ENCODE peak calls at places on chromosomes 11 and 22, in eight cellular contexts. Z, Y, B, P, E, I, H and M are unnamed samples. For H3K9me3 and H4K20me1, the result is how much of the 10 kb centered on the place peaks cover.

GRCh38 chr11:57597971-57598830 is 716 bp downstream of the SERPING1 start:
- DNase-seq in Z (no peak), Y (no peak), B (peak), P (peak), E (peak), I (no peak), H (peak), M (peak)

GRCh38 chr22:46397514-46397913 is 62.0 kb downstream of the TRMU start:
- DNase-seq in Z (no peak), Y (no peak), B (no peak), P (no peak), E (no peak), I (no peak), H (no peak), M (no peak)

GRCh38 chr11:86688398-86689179 is 16.2 kb upstream of the ME3 start:
- DNase-seq in Z (no peak), Y (no peak), B (peak), P (no peak), E (peak), I (no peak), H (peak), M (no peak)

GRCh38 chr11:11444027-11444799 is 91.2 kb upstream of the CSNK2A3 start:
- DNase-seq in Z (no peak), Y (no peak), B (peak), P (no peak), E (peak), I (no peak), H (peak), M (no peak)

GRCh38 chr22:46758867-46759290 is 3.6 kb upstream of the TBC1D22A start:
- DNase-seq in Z (peak), Y (peak), B (peak), P (peak), E (peak), I (peak), H (peak), M (peak)

GRCh38 chr22:36104435-36104834 is 56.1 kb downstream of the APOL3 start:
- DNase-seq in Z (no peak), Y (no peak), B (no peak), P (peak), E (no peak), I (no peak), H (no peak), M (no peak)

GRCh38 chr11:47099213-47099917 is 77.3 kb downstream of the ARFGAP2 start:
- DNase-seq in Z (no peak), Y (no peak), B (peak), P (no peak), E (no peak), I (peak), H (peak), M (no peak)

GRCh38 chr11:128622137-128622523 is 34.8 kb upstream of the ETS1 start:
- DNase-seq in Z (no peak), Y (no peak), B (no peak), P (no peak), E (no peak), I (no peak), H (no peak), M (no peak)

GRCh38 chr22:37237371-37238268 is 6.4 kb downstream of the RAC2 start:
- DNase-seq in Z (no peak), Y (no peak), B (peak), P (no peak), E (peak), I (no peak), H (peak), M (no peak)

GRCh38 chr22:35870517-35871275 is 153.0 kb downstream of the APOL5 start:
- DNase-seq in Z (no peak), Y (no peak), B (no peak), P (no peak), E (no peak), I (no peak), H (no peak), M (no peak)

GRCh38 chr11:77723024-77723423 is 85.4 kb upstream of the CLNS1A start:
- DNase-seq in Z (no peak), Y (no peak), B (no peak), P (no peak), E (no peak), I (no peak), H (peak), M (no peak)

GRCh38 chr11:65043881-65044501 is 3.0 kb downstream of the SAC3D1 start:
- DNase-seq in Z (no peak), Y (peak), B (peak), P (peak), E (peak), I (no peak), H (peak), M (no peak)

GRCh38 chr11:64220271-64220670 is 5.7 kb downstream of the TRPT1 start:
- DNase-seq in Z (no peak), Y (no peak), B (no peak), P (no peak), E (no peak), I (no peak), H (no peak), M (no peak)

GRCh38 chr22:46373838-46374662 is 38.5 kb downstream of the TRMU start:
- DNase-seq in Z (no peak), Y (no peak), B (no peak), P (no peak), E (no peak), I (peak), H (peak), M (no peak)

GRCh38 chr11:128872094-128872493 is 5.0 kb upstream of the KCNJ1 start:
- DNase-seq in Z (no peak), Y (no peak), B (no peak), P (no peak), E (no peak), I (no peak), H (no peak), M (no peak)

GRCh38 chr11:69443968-69444364 is 37.5 kb upstream of the LINC01488 start:
- DNase-seq in Z (no peak), Y (no peak), B (peak), P (no peak), E (peak), I (peak), H (peak), M (no peak)

GRCh38 chr11:73875380-73875779 is 1.3 kb downstream of the COA4 start:
- DNase-seq in Z (no peak), Y (no peak), B (no peak), P (no peak), E (no peak), I (no peak), H (no peak), M (no peak)

GRCh38 chr22:43862074-43862881 is at the start of gene SULT4A1:
- DNase-seq in Z (no peak), Y (no peak), B (peak), P (peak), E (peak), I (no peak), H (peak), M (peak)

GRCh38 chr22:43881091-43882061 is 10.4 kb downstream of the PNPLA5 start:
- DNase-seq in Z (no peak), Y (no peak), B (no peak), P (no peak), E (no peak), I (no peak), H (no peak), M (no peak)

GRCh38 chr22:17586831-17587440 is 23.6 kb downstream of the SLC25A18 start:
- DNase-seq in Z (no peak), Y (no peak), B (no peak), P (no peak), E (no peak), I (no peak), H (no peak), M (no peak)

GRCh38 chr22:17366830-17367229 is 2.4 kb upstream of the CECR2 start:
- DNase-seq in Z (peak), Y (no peak), B (no peak), P (peak), E (no peak), I (no peak), H (no peak), M (peak)

GRCh38 chr11:118211006-118211405 is 13.8 kb downstream of the JAML start:
- DNase-seq in Z (no peak), Y (no peak), B (no peak), P (no peak), E (peak), I (no peak), H (peak), M (no peak)

GRCh38 chr22:28714043-28714442 is 27.6 kb downstream of the CHEK2 start:
- DNase-seq in Z (no peak), Y (no peak), B (no peak), P (no peak), E (no peak), I (peak), H (peak), M (no peak)

GRCh38 chr11:96150609-96151008 is 192.4 kb downstream of the MAML2 start:
- DNase-seq in Z (no peak), Y (no peak), B (no peak), P (no peak), E (no peak), I (no peak), H (no peak), M (no peak)

GRCh38 chr11:35012467-35013191 is 96.2 kb downstream of the PDHX start:
- DNase-seq in Z (no peak), Y (no peak), B (no peak), P (no peak), E (no peak), I (no peak), H (no peak), M (no peak)

GRCh38 chr11:56932572-56933235 is 56.0 kb upstream of the OR5AK2 start:
- DNase-seq in Z (no peak), Y (peak), B (peak), P (no peak), E (peak), I (no peak), H (peak), M (peak)

GRCh38 chr22:20530368-20531153 is 23.2 kb downstream of the MED15 start:
- DNase-seq in Z (no peak), Y (peak), B (peak), P (no peak), E (peak), I (peak), H (peak), M (peak)

DNA sequence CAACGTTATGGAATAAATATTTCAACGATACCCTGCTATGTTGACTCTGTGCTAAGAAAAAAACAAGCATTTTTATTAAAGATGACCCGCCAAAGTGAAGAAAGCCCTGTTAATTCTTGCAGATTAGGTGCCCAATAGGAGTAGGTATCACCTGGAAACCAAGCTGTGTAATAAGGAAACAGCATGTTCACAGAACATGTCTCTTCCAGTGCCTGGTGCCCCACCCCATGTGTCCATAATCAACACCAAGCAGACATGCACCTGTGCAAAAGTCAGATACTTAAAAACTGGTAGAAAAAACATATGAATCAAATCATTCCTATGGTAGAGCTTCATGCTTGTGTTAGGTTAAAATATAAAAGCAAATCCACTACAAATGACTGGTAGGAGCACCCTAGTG is 327.1 kb downstream of the SHANK2 start:
- DNase-seq in Z (no peak), Y (no peak), B (no peak), P (no peak), E (no peak), I (no peak), H (no peak), M (no peak)
- H3K9me3 ChIP-seq in Z (under half), Y (under half), B (under half), P (under half), E (under half), I (under half), H (under half), M (under half)

DNA sequence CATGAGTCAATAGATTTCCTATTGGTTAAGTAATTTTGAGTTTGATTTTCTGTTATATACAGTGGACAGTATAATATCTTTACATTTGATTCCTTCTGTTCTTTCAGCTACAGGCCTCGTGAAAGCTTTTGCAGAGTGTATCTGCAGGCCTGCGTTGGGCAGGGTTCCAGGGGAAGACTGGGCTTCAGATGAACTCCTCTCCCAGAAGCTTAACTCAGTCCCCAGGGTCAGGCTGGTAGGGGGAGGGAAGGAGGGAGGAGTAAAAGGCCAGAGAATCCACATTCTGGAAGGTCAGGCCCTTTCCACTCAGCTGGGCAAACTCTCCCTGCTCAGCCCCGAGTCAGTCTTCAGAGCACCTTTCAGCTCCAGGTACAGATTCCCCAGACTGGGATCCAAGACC is 100.4 kb upstream of the NECTIN1 start:
- DNase-seq in Z (no peak), Y (no peak), B (no peak), P (no peak), E (no peak), I (no peak), H (no peak), M (no peak)
- H4K20me1 ChIP-seq in Z (under half), Y (under half), B (under half), P (under half), E (under half), I (under half), H (under half), M (under half)

GRCh38 chr11:70918242-70918641 is 334.1 kb downstream of the SHANK2 start:
- DNase-seq in Z (no peak), Y (no peak), B (no peak), P (no peak), E (no peak), I (no peak), H (no peak), M (no peak)

GRCh38 chr11:70926543-70926942 is 325.8 kb downstream of the SHANK2 start:
- DNase-seq in Z (no peak), Y (no peak), B (no peak), P (no peak), E (no peak), I (no peak), H (no peak), M (no peak)

GRCh38 chr11:70928854-70929598 is 323.4 kb downstream of the SHANK2 start:
- DNase-seq in Z (no peak), Y (no peak), B (no peak), P (no peak), E (no peak), I (no peak), H (no peak), M (no peak)

GRCh38 chr11:70921804-70922203 is 330.6 kb downstream of the SHANK2 start:
- DNase-seq in Z (peak), Y (no peak), B (no peak), P (no peak), E (no peak), I (no peak), H (no peak), M (no peak)

DNA sequence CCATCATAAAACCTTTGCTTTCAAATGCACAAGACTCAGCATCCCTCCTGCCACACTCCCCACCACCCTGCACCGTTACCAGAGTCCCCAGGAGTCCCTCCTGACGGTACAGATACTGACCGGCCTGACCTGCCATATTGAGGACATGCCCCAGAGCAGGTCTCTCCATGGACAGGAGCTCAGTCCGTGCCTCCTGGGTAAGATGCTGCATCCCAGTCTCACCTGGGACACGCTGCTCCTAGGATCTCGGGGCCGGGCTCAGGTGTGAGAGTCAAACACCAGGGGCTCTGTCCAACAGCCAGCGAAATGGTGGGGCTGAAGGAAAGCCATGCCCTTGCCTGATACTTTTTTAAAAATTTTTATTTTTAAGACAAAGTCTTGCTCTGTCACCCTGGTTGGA is 328.3 kb downstream of the SHANK2 start:
- DNase-seq in Z (no peak), Y (no peak), B (no peak), P (no peak), E (no peak), I (no peak), H (no peak), M (no peak)
- H3K9me3 ChIP-seq in Z (under half), Y (under half), B (under half), P (under half), E (under half), I (under half), H (under half), M (under half)

GRCh38 chr11:5703741-5704536 is 14.3 kb downstream of the TRIM22 start:
- DNase-seq in Z (no peak), Y (no peak), B (no peak), P (no peak), E (no peak), I (no peak), H (no peak), M (no peak)
- H4K20me1 ChIP-seq in Z (under half), Y (under half), B (under half), P (under half), E (under half), I (under half), H (under half), M (under half)

GRCh38 chr11:42098075-42098474 is 638.6 kb upstream of the LRRC4C start:
- DNase-seq in Z (no peak), Y (no peak), B (no peak), P (no peak), E (no peak), I (no peak), H (no peak), M (no peak)
- H3K9me3 ChIP-seq in Z (under half), Y (under half), B (under half), P (under half), E (under half), I (under half), H (under half), M (under half)

GRCh38 chr11:12682288-12682687 is 8.1 kb downstream of the TEAD1 start:
- DNase-seq in Z (no peak), Y (no peak), B (no peak), P (no peak), E (no peak), I (no peak), H (no peak), M (no peak)

GRCh38 chr11:12679471-12679870 is 5.2 kb downstream of the TEAD1 start:
- DNase-seq in Z (no peak), Y (no peak), B (no peak), P (no peak), E (no peak), I (no peak), H (no peak), M (no peak)

GRCh38 chr11:12681462-12681861 is 7.2 kb downstream of the TEAD1 start:
- DNase-seq in Z (no peak), Y (no peak), B (no peak), P (no peak), E (no peak), I (no peak), H (no peak), M (no peak)

GRCh38 chr11:12680246-12680939 is 6.2 kb downstream of the TEAD1 start:
- DNase-seq in Z (no peak), Y (peak), B (peak), P (no peak), E (peak), I (no peak), H (peak), M (peak)

DNA sequence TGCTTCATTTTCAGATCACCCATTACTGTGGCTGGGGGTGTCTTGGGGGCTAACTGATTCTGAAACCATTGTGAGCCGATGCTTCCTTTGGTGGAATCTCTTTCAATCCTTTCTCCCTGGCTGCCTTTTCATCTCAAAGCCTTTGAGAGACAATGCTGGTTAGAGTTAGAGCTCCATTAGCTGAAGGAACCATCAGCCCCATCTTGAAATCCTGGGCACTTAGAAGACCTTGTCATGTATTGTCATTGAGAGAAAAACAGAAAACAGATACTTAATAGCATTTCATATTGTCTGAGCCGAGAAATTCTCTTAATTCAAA is 6.7 kb downstream of the TEAD1 start:
- DNase-seq in Z (no peak), Y (no peak), B (no peak), P (no peak), E (no peak), I (no peak), H (no peak), M (no peak)
- H4K20me1 ChIP-seq in Z (under half), Y (under half), B (half or more), P (under half), E (under half), I (under half), H (under half), M (under half)